ENCODE peak calls at places on chromosomes 16 and 17, in four cellular contexts. One of them, this sample, is unnamed. For H3K4me1, the result is how much of the 10 kb centered on the place peaks cover.

GRCh38 chr16:78192734-78193133 is 93.3 kb downstream of the WWOX start:
- DNase-seq in SK-N-SH: no peak
- DNase-seq in breast epithelium: no peak
- DNase-seq in effector memory CD4-positive, alpha-beta T cell: no peak
- DNase-seq in this sample: no peak

GRCh38 chr16:73215482-73216377 is 167.8 kb upstream of the ZFHX3 start:
- DNase-seq in SK-N-SH: no peak
- DNase-seq in breast epithelium: no peak
- DNase-seq in effector memory CD4-positive, alpha-beta T cell: no peak
- DNase-seq in this sample: no peak

GRCh38 chr16:24525970-24526559 is 13.3 kb upstream of the RBBP6 start:
- DNase-seq in SK-N-SH: no peak
- DNase-seq in breast epithelium: no peak
- DNase-seq in effector memory CD4-positive, alpha-beta T cell: no peak
- DNase-seq in this sample: no peak

GRCh38 chr17:42378597-42379594 is 9.3 kb downstream of the STAT3 start:
- DNase-seq in SK-N-SH: no peak
- DNase-seq in breast epithelium: no peak
- DNase-seq in effector memory CD4-positive, alpha-beta T cell: no peak
- DNase-seq in this sample: no peak

GRCh38 chr17:36732351-36732750 is 131.0 kb downstream of the MRM1 start:
- DNase-seq in SK-N-SH: no peak
- DNase-seq in breast epithelium: no peak
- DNase-seq in effector memory CD4-positive, alpha-beta T cell: no peak
- DNase-seq in this sample: no peak

GRCh38 chr16:27925612-27926011 is 137.9 kb downstream of the GSG1L start:
- DNase-seq in SK-N-SH: peak
- DNase-seq in breast epithelium: no peak
- DNase-seq in effector memory CD4-positive, alpha-beta T cell: no peak
- DNase-seq in this sample: no peak

GRCh38 chr17:49515196-49515770 is 20.2 kb downstream of the NGFR start:
- DNase-seq in SK-N-SH: peak
- DNase-seq in breast epithelium: peak
- DNase-seq in effector memory CD4-positive, alpha-beta T cell: no peak
- DNase-seq in this sample: peak

GRCh38 chr17:78497115-78497540 is 80.1 kb downstream of the DNAH17 start:
- DNase-seq in SK-N-SH: peak
- DNase-seq in breast epithelium: peak
- DNase-seq in effector memory CD4-positive, alpha-beta T cell: peak
- DNase-seq in this sample: peak

GRCh38 chr17:36749493-36749892 is 148.1 kb downstream of the MRM1 start:
- DNase-seq in SK-N-SH: no peak
- DNase-seq in breast epithelium: no peak
- DNase-seq in effector memory CD4-positive, alpha-beta T cell: no peak
- DNase-seq in this sample: no peak

GRCh38 chr17:70483624-70484023 is 314.3 kb downstream of the KCNJ2 start:
- DNase-seq in SK-N-SH: no peak
- DNase-seq in breast epithelium: no peak
- DNase-seq in effector memory CD4-positive, alpha-beta T cell: no peak
- DNase-seq in this sample: no peak

GRCh38 chr17:69654981-69655581 is 240.6 kb downstream of the MAP2K6 start:
- DNase-seq in SK-N-SH: no peak
- DNase-seq in breast epithelium: no peak
- DNase-seq in effector memory CD4-positive, alpha-beta T cell: no peak
- DNase-seq in this sample: no peak

GRCh38 chr17:44556854-44557606 is at the start of gene FZD2:
- DNase-seq in SK-N-SH: peak
- DNase-seq in breast epithelium: peak
- DNase-seq in effector memory CD4-positive, alpha-beta T cell: peak
- DNase-seq in this sample: peak

GRCh38 chr17:8393470-8394231 is 4.0 kb downstream of the RNF222 start:
- DNase-seq in SK-N-SH: no peak
- DNase-seq in breast epithelium: no peak
- DNase-seq in effector memory CD4-positive, alpha-beta T cell: no peak
- DNase-seq in this sample: no peak

GRCh38 chr16:19173059-19173458 is 5.0 kb downstream of the SYT17 start:
- DNase-seq in SK-N-SH: no peak
- DNase-seq in breast epithelium: no peak
- DNase-seq in effector memory CD4-positive, alpha-beta T cell: no peak
- DNase-seq in this sample: no peak

GRCh38 chr17:81509687-81510523 is 2.7 kb downstream of the ACTG1 start:
- DNase-seq in SK-N-SH: no peak
- DNase-seq in breast epithelium: no peak
- DNase-seq in effector memory CD4-positive, alpha-beta T cell: no peak
- DNase-seq in this sample: no peak

GRCh38 chr17:72996791-72997190 is 95.7 kb downstream of the SLC39A11 start:
- DNase-seq in SK-N-SH: no peak
- DNase-seq in breast epithelium: no peak
- DNase-seq in effector memory CD4-positive, alpha-beta T cell: no peak
- DNase-seq in this sample: no peak

GRCh38 chr16:77897831-77898540 is 109.6 kb downstream of the VAT1L start:
- DNase-seq in SK-N-SH: no peak
- DNase-seq in breast epithelium: no peak
- DNase-seq in effector memory CD4-positive, alpha-beta T cell: no peak
- DNase-seq in this sample: no peak

GRCh38 chr17:9329251-9329921 is 246.2 kb downstream of the STX8 start:
- DNase-seq in SK-N-SH: no peak
- DNase-seq in breast epithelium: no peak
- DNase-seq in effector memory CD4-positive, alpha-beta T cell: no peak
- DNase-seq in this sample: no peak

GRCh38 chr16:30357715-30358576 is 2.8 kb upstream of the CD2BP2 start:
- DNase-seq in SK-N-SH: no peak
- DNase-seq in breast epithelium: no peak
- DNase-seq in effector memory CD4-positive, alpha-beta T cell: no peak
- DNase-seq in this sample: no peak

GRCh38 chr16:80447263-80447662 is 93.5 kb upstream of the DYNLRB2 start:
- DNase-seq in SK-N-SH: no peak
- DNase-seq in breast epithelium: no peak
- DNase-seq in effector memory CD4-positive, alpha-beta T cell: no peak
- DNase-seq in this sample: no peak

GRCh38 chr16:77374384-77374783 is 60.5 kb downstream of the ADAMTS18 start:
- DNase-seq in SK-N-SH: no peak
- DNase-seq in breast epithelium: no peak
- DNase-seq in effector memory CD4-positive, alpha-beta T cell: no peak
- DNase-seq in this sample: no peak

GRCh38 chr17:65049085-65049756 is 7.3 kb downstream of the GNA13 start:
- DNase-seq in SK-N-SH: no peak
- DNase-seq in breast epithelium: no peak
- DNase-seq in effector memory CD4-positive, alpha-beta T cell: no peak
- DNase-seq in this sample: no peak

GRCh38 chr17:60134396-60135159 is 15.2 kb upstream of the CA4 start:
- DNase-seq in SK-N-SH: peak
- DNase-seq in breast epithelium: peak
- DNase-seq in effector memory CD4-positive, alpha-beta T cell: no peak
- DNase-seq in this sample: no peak

GRCh38 chr17:65131946-65132345 is 5.2 kb upstream of the RGS9 start:
- DNase-seq in SK-N-SH: no peak
- DNase-seq in breast epithelium: no peak
- DNase-seq in effector memory CD4-positive, alpha-beta T cell: no peak
- DNase-seq in this sample: no peak

GRCh38 chr17:32100971-32101631 is 41.2 kb upstream of the RHOT1 start:
- DNase-seq in SK-N-SH: no peak
- DNase-seq in breast epithelium: no peak
- DNase-seq in effector memory CD4-positive, alpha-beta T cell: no peak
- DNase-seq in this sample: no peak

GRCh38 chr16:84194470-84195200 is 3.7 kb downstream of the ADAD2 start:
- DNase-seq in SK-N-SH: no peak
- DNase-seq in breast epithelium: no peak
- DNase-seq in effector memory CD4-positive, alpha-beta T cell: no peak
- DNase-seq in this sample: no peak

GRCh38 chr17:78501241-78502036 is 75.8 kb downstream of the DNAH17 start:
- DNase-seq in SK-N-SH: no peak
- DNase-seq in breast epithelium: no peak
- DNase-seq in effector memory CD4-positive, alpha-beta T cell: no peak
- DNase-seq in this sample: no peak

GRCh38 chr16:21166561-21166961 is 8.1 kb downstream of the LDAF1 start:
- DNase-seq in SK-N-SH: no peak
- DNase-seq in breast epithelium: no peak
- DNase-seq in effector memory CD4-positive, alpha-beta T cell: no peak
- DNase-seq in this sample: no peak

GRCh38 chr16:11676799-11677198 is 8.5 kb downstream of the SNN start:
- DNase-seq in SK-N-SH: no peak
- DNase-seq in breast epithelium: no peak
- DNase-seq in effector memory CD4-positive, alpha-beta T cell: no peak
- DNase-seq in this sample: no peak

GRCh38 chr16:11674001-11674817 is 6.0 kb downstream of the SNN start:
- DNase-seq in SK-N-SH: no peak
- DNase-seq in breast epithelium: no peak
- DNase-seq in effector memory CD4-positive, alpha-beta T cell: no peak
- DNase-seq in this sample: no peak

GRCh38 chr16:11674818-11675560 is 6.7 kb downstream of the SNN start:
- DNase-seq in SK-N-SH: no peak
- DNase-seq in breast epithelium: no peak
- DNase-seq in effector memory CD4-positive, alpha-beta T cell: no peak
- DNase-seq in this sample: no peak

GRCh38 chr16:11677451-11677951 is 9.2 kb downstream of the SNN start:
- DNase-seq in SK-N-SH: no peak
- DNase-seq in breast epithelium: no peak
- DNase-seq in effector memory CD4-positive, alpha-beta T cell: no peak
- DNase-seq in this sample: no peak

GRCh38 chr16:11675561-11676511 is 7.6 kb downstream of the SNN start:
- DNase-seq in SK-N-SH: no peak
- DNase-seq in breast epithelium: no peak
- DNase-seq in effector memory CD4-positive, alpha-beta T cell: no peak
- DNase-seq in this sample: no peak
- H3K4me1 ChIP-seq in SK-N-SH: under half
- H3K4me1 ChIP-seq in breast epithelium: under half
- H3K4me1 ChIP-seq in effector memory CD4-positive, alpha-beta T cell: under half
- H3K4me1 ChIP-seq in this sample: under half

DNA sequence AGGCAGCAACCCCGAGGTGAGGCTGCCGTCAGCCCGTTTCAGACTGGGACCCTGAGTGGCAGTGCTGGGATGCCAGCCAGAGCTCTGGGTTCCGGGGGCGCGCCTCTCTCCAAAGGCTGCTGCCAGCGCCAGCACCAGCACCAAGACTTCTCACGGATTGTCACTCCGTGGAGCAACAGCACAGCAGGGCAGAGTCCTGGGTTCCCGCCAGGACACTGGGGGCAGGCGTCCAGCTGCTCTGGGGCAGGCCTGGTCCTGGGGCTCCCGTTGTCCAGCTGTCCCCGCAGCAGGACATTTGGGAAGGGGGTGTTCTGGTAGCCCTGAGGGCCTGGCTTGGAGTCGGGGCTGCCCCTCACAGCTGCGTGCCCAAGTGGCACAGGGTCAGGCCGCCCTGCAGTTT is 137.1 kb upstream of the CIBAR2 start:
- DNase-seq in SK-N-SH: peak
- DNase-seq in breast epithelium: no peak
- DNase-seq in effector memory CD4-positive, alpha-beta T cell: no peak
- DNase-seq in this sample: no peak
- H3K4me1 ChIP-seq in SK-N-SH: under half
- H3K4me1 ChIP-seq in breast epithelium: under half
- H3K4me1 ChIP-seq in effector memory CD4-positive, alpha-beta T cell: under half
- H3K4me1 ChIP-seq in this sample: under half

GRCh38 chr16:11361751-11362742 is 16.8 kb downstream of the RMI2 start:
- DNase-seq in SK-N-SH: no peak
- DNase-seq in breast epithelium: no peak
- DNase-seq in effector memory CD4-positive, alpha-beta T cell: peak
- DNase-seq in this sample: no peak
- H3K4me1 ChIP-seq in SK-N-SH: under half
- H3K4me1 ChIP-seq in breast epithelium: under half
- H3K4me1 ChIP-seq in effector memory CD4-positive, alpha-beta T cell: under half
- H3K4me1 ChIP-seq in this sample: under half

DNA sequence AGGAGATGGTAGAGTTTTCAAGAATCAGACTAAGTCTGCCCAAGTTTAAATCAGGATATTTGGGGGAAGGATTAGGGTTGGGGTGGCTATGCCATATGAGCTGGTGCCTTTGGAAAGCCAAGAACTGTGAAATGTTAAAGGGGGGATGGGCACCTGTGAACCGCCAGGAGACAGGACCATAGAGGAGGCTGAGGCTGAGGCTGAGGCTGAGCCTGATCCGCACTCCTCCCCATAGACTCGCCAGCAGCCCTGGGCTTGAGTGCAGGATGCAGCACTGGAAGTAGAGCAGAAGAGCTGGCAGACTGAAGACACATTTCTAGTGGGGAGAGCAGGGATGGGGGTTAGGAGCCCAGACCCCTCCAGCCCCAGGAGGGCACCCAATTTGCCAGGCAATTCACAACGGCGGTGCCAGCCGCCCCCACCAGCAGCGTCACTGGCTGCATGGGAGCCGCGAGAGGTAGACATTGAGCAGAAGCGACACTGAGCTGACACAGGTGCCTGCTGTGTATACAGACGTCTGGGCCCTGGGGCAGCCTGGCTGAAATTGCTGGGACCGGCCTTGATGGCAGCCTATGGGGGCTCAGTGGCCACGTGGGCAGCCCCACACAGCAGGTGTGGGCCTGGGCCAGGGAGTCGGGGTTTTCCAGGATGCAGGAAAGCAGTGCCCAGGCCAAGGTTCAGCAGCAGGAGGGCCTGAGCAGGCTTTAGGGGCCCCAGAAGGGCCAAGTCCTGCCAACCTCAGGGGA is 9.2 kb downstream of the PIMREG start:
- DNase-seq in SK-N-SH: peak
- DNase-seq in breast epithelium: no peak
- DNase-seq in effector memory CD4-positive, alpha-beta T cell: no peak
- DNase-seq in this sample: no peak
- H3K4me1 ChIP-seq in SK-N-SH: under half
- H3K4me1 ChIP-seq in breast epithelium: under half
- H3K4me1 ChIP-seq in effector memory CD4-positive, alpha-beta T cell: under half
- H3K4me1 ChIP-seq in this sample: under half

DNA sequence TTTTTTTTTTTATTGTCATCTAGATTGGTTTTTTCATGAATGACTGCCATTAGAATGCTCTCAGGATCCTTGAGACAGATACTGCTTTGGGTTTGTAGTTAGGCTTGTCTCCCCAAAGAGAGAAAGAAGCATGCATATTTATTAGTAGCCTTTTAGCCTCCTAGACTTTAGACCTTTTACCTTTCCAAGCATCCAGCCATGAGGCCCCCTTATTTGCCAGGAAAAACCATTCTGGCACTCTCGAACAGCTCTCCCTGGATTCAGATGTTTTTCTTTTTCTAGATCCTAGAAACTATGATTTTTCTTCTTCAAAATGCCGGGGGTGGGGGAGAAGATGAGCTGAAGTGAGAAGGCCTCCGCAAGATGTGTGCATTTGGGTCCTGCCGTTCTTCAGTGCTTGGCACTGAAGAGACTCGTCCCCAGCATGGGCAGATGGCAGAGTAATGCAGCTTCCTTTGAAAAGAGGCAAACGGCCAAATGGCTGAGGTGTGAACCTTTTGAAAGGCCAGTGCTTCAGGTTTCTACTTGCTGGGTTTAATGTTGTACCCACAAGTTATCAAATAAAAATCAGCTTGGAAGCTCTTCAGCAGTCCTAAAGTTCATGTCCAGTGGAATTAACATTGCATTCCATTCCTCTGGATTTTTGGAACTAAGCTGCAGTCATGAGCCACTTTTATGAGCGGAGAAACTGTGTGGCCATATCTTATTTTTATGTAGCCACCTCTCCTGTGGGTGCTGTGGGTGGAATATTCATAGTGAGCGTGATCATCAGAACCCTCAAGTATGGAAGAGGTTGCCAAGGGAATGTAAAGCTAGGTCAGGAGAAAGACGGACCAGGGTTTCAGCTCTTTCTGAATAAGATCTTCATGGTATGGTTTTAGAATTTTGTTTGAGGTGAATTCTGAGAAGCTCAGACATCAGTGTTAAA is 7.2 kb downstream of the SOCS7 start:
- DNase-seq in SK-N-SH: no peak
- DNase-seq in breast epithelium: no peak
- DNase-seq in effector memory CD4-positive, alpha-beta T cell: no peak
- DNase-seq in this sample: no peak
- H3K4me1 ChIP-seq in SK-N-SH: under half
- H3K4me1 ChIP-seq in breast epithelium: under half
- H3K4me1 ChIP-seq in effector memory CD4-positive, alpha-beta T cell: under half
- H3K4me1 ChIP-seq in this sample: under half

This sample was measured in NT2/D1.